ENCODE peak calls at places on chromosomes 3 and 15, in ten cellular contexts. N is GM12865, E is sigmoid colon, V is brain microvascular endothelial cell, G is AG04450, Q is heart right ventricle, T is K562, R is A549, W is SK-N-SH, C is mesothelial cell of epicardium. I is an unnamed sample.

GRCh38 chr15:39969871-39970270 is 36.0 kb downstream of the EIF2AK4 start:
- DNase-seq in V (peak), E (peak), N (no peak), C (no peak), R (no peak), Q (peak), W (no peak), G (no peak), T (no peak), I (no peak)

GRCh38 chr3:13041113-13041776 is 32.0 kb downstream of the IQSEC1 start:
- DNase-seq in R (no peak), G (no peak), T (peak), E (no peak), N (no peak), C (no peak), W (peak), Q (no peak), V (no peak), I (no peak)

GRCh38 chr15:71397377-71397776 is 282.1 kb downstream of the THSD4 start:
- DNase-seq in V (no peak), C (no peak), Q (no peak), N (no peak), T (no peak), W (no peak), R (peak), G (no peak), E (no peak), I (no peak)

GRCh38 chr15:73637527-73637926 is 4.3 kb upstream of the NPTN start:
- DNase-seq in R (peak), W (no peak), T (no peak), V (no peak), C (no peak), E (no peak), N (no peak), G (no peak), Q (no peak), I (no peak)

GRCh38 chr3:15391007-15391406 is 36.3 kb downstream of the METTL6 start:
- DNase-seq in R (no peak), N (no peak), W (no peak), Q (no peak), G (no peak), V (no peak), E (no peak), T (no peak), C (no peak), I (no peak)

GRCh38 chr15:40951764-40952163 is 1.5 kb upstream of the CHAC1 start:
- DNase-seq in W (no peak), Q (no peak), G (no peak), V (no peak), C (no peak), E (no peak), N (no peak), R (no peak), T (no peak), I (no peak)

GRCh38 chr3:89173546-89173945 is 66.1 kb downstream of the EPHA3 start:
- DNase-seq in R (no peak), C (no peak), E (no peak), T (no peak), G (no peak), V (no peak), Q (no peak), W (no peak), N (no peak), I (no peak)

GRCh38 chr3:141795719-141796435 is 32.7 kb downstream of the GRK7 start:
- DNase-seq in C (no peak), Q (peak), E (peak), N (no peak), W (peak), R (no peak), V (no peak), G (no peak), T (no peak), I (peak)

GRCh38 chr3:114527036-114527644 is 233.3 kb downstream of the TIGIT start:
- DNase-seq in N (peak), Q (no peak), W (peak), E (no peak), C (no peak), G (no peak), V (no peak), R (peak), T (peak), I (no peak)

GRCh38 chr15:94441782-94442181 is 210.4 kb downstream of the MCTP2 start:
- DNase-seq in Q (no peak), N (no peak), C (no peak), G (no peak), V (no peak), R (no peak), W (no peak), T (no peak), E (no peak), I (no peak)

GRCh38 chr3:58048301-58048700 is 40.1 kb downstream of the FLNB start:
- DNase-seq in R (no peak), T (no peak), N (peak), C (no peak), E (no peak), Q (no peak), G (no peak), V (peak), W (no peak), I (no peak)

GRCh38 chr3:196159952-196160804 is 51.0 kb downstream of the ZDHHC19 start:
- DNase-seq in W (no peak), V (peak), C (no peak), Q (no peak), G (no peak), N (peak), T (peak), R (no peak), E (no peak), I (peak)

GRCh38 chr3:127674099-127674792 is 1.5 kb downstream of the ABTB1 start:
- DNase-seq in V (no peak), E (peak), R (no peak), C (no peak), N (no peak), Q (no peak), W (no peak), G (no peak), T (no peak), I (no peak)

GRCh38 chr15:70501849-70502248 is 261.5 kb downstream of the UACA start:
- DNase-seq in W (no peak), C (no peak), T (no peak), R (no peak), G (no peak), E (no peak), Q (no peak), V (no peak), N (no peak), I (no peak)

GRCh38 chr3:88986834-88987233 is 120.6 kb upstream of the EPHA3 start:
- DNase-seq in E (no peak), R (no peak), T (no peak), C (no peak), Q (no peak), N (no peak), G (peak), V (peak), W (no peak), I (peak)

GRCh38 chr3:129070086-129070875 is 9.7 kb downstream of the GP9 start:
- DNase-seq in C (no peak), N (no peak), T (no peak), V (no peak), G (no peak), Q (no peak), R (no peak), W (no peak), E (no peak), I (no peak)

GRCh38 chr3:16142350-16143050 is 32.0 kb upstream of the GALNT15 start:
- DNase-seq in N (no peak), E (no peak), G (no peak), C (no peak), V (no peak), R (no peak), W (no peak), Q (no peak), T (no peak), I (no peak)

GRCh38 chr3:44020178-44020577 is 221.5 kb upstream of the TOPAZ1 start:
- DNase-seq in R (no peak), N (no peak), Q (no peak), G (no peak), C (no peak), E (no peak), T (no peak), W (no peak), V (no peak), I (no peak)

GRCh38 chr3:111103807-111104206 is 32.2 kb downstream of the NECTIN3 start:
- DNase-seq in R (no peak), Q (no peak), T (no peak), E (no peak), V (peak), C (no peak), G (no peak), W (no peak), N (no peak), I (no peak)

GRCh38 chr3:70360985-70361384 is 48.5 kb upstream of the MDFIC2 start:
- DNase-seq in N (peak), T (no peak), C (no peak), Q (no peak), W (no peak), V (peak), E (no peak), R (peak), G (no peak), I (no peak)

GRCh38 chr3:142958707-142959106 is 4.8 kb downstream of the PAQR9 start:
- DNase-seq in T (peak), E (no peak), G (no peak), Q (no peak), C (no peak), V (peak), N (no peak), W (no peak), R (peak), I (no peak)

GRCh38 chr3:51002495-51002894 is 327.8 kb downstream of the DOCK3 start:
- DNase-seq in N (no peak), R (no peak), V (no peak), G (no peak), C (no peak), Q (no peak), T (no peak), E (no peak), W (no peak), I (no peak)

GRCh38 chr3:122245513-122246174 is 62.2 kb downstream of the CASR start:
- DNase-seq in R (peak), N (peak), G (peak), V (peak), C (no peak), Q (no peak), E (no peak), W (no peak), T (no peak), I (no peak)

DNA sequence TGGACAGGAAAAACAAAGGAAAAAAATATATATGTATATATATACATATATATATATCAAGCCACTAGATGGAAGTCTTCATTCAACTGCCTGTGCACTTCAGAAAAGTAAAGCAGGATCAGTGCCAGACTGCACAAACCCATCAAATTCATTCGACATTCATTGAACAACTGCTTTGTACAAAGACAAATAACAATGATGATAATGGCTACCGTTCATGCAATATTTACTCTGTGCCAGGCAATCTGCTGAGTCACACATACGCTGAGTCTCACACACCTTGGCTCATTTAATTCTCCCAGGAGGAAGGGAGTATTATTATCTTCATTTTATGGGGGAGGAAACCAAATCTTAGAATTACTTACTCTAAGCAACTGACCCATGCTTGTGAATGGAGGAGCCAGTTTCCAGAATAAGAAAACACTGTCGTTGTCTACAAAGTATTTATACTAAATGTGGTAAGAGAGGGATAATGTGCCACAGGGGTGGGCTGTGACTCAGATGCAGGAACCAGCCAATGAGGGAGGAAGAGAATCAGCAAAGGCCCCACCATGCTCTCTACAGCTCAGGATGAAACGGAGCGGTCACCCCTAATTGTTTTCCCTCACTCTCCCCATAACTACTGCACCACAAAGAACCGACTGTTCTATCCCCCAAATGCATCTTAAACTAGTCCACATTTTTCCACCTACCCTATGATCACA is 44.4 kb downstream of the BFSP2 start:
- DNase-seq in C (no peak), E (no peak), W (no peak), T (no peak), R (peak), Q (no peak), G (no peak), N (peak), V (peak), I (no peak)
- TF ChIP-seq CTCF in C (no peak), E (no peak), W (no peak), T (no peak), R (peak), Q (no peak), G (no peak), N (no peak), V (no peak), I (no peak)

DNA sequence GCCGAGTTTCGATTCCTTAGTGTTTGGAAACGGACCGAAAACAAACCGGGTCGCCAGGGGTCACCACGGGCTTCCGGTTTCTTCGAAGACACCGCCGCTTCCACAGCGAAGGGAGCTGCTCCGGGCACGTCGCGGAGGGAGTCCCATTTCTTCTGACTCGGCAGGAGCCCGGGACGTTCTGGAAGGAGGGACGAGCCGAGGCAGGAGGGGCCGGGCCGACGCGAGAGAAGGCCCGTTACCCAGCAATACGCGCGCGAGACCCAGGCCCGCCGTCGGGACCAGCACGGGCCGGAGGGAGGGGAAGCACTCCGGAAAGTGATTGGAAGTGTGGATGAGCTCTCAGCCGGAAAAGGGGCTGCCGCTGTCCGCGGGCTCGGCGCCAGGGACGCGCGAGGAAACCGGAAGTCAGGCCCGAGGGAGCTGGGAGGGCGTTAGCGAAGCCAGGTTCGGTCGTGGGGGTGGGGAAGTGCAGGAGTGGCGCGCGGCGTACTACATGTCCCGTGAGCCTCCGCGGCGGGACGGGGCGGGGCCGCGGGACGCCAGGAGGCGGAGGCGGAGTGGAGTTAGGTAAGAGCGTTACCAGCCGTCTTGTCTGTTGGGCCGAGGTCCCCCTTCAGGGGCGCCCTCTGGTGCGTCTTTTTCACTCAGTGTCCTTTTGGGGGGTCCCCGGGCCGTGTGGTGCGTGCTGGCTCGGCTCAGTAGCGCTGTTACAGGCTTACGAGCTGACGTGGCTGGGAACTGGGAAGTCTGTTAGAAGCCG is at the start of the genes AZI2 and ZCWPW2:
- DNase-seq in T (peak), Q (peak), N (peak), E (peak), G (peak), V (peak), R (peak), W (peak), C (peak), I (peak)
- TF ChIP-seq CTCF in T (peak), Q (peak), N (no peak), E (no peak), G (peak), V (peak), R (peak), W (peak), C (no peak), I (peak)

DNA sequence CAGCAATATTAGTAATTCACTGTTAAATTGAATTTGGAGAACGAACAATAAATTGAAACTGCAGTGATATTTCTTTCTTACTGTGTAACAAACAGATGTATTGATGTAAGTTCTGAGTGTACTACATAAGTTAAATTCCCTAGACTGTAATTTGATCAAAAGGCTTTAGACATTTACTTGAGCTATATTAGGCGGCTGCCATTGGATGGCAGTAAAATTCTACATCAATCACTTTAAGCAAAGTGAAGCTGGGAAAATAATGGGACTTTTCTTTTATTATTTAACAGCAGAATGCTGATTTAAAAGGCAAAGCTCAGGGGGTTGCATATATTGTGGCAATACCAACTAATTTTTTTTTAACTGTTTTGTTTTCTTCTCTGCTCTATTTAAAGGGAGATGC is 212.6 kb upstream of the PLSCR5 start:
- DNase-seq in N (no peak), Q (no peak), G (no peak), W (no peak), T (no peak), E (no peak), C (no peak), V (peak), R (peak), I (peak)
- TF ChIP-seq CTCF in N (no peak), Q (peak), G (peak), W (peak), T (no peak), E (no peak), C (no peak), V (peak), R (peak), I (peak)

DNA sequence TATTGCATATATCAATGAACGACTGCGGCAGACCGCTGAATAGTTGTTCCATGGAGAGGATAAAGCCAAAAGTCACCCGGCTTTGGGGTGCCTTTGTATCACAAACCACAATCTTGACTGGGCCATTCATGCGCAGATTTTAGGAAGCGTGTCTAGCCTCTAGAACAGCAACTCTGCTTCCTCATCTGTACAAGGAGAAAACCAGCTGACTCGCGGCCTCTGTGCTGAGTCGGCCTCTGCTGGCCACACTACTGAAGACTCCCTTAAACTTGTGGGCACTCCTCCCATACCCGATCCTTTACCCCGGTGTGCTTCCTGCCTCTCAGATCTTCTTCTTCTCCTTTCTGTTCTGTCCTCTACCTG is 872 bp downstream of the DLEC1 start:
- DNase-seq in E (peak), N (peak), V (peak), G (no peak), R (no peak), T (peak), Q (peak), C (no peak), W (no peak), I (no peak)
- TF ChIP-seq CTCF in E (peak), N (peak), V (peak), G (peak), R (no peak), T (peak), Q (peak), C (no peak), W (no peak), I (peak)

DNA sequence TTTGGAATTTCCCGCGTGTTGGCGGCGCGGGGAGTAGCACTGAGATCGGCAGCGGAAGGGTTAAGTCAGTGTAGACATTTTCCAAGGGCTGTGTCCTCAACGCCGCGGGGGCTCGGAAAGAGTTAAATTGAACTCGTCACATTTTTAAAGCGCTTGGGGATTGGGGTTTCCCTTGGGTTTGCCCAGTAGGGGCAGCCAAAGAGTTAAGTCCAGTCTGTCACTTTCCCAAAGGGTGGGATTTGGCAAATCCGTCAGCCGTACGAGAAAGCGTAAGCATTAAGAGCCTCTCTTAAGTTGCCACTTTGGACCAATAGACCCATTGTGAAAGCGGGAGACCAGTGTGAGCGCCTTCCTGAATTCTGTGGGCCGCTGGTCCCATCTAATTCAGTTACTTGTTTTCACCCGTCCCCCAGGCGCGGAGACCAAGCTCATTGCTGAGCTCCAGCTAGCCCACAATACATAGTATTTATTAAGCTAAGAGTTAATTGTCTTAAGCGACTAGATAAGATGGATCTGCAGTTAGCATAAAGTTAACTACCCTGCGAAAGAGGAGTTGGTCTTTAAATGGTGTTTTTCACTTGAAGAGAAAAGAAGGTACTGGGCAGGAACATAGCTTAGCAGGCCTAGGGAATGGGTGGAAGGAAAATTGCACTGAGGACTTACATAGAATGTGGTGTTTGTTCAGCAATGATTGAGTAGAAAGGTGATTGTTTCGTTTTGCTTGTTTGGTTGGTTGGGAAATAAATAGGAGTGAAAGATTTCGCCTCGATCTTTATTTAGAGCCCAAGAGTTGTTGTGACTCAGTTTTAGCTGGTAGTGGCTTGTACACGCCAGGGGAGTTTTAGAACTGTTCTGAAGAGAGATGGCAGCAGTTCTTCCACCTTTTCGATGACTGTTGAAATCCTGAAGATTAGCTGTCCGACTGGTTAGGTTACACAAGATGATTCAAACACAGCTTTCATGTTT is 932 bp downstream of the ARL8B start:
- DNase-seq in Q (no peak), N (peak), W (peak), G (no peak), R (peak), V (peak), T (peak), E (peak), C (no peak), I (peak)
- TF ChIP-seq CTCF in Q (no peak), N (no peak), W (no peak), G (peak), R (no peak), V (no peak), T (no peak), E (no peak), C (no peak), I (no peak)

I was measured in AG09319.